ENCODE peak calls at places on chromosome 15, in seven cellular contexts. S is left ventricle myocardium inferior; V is stimulated activated naive CD8-positive, alpha-beta T cell treated with anti-CD3 and anti-CD28 coated beads, Interleukin-15, amount 100 ng/mL, for 72 hours; U is activated CD8-positive, alpha-beta T cell treated with anti-CD3 and anti-CD28 coated beads, Interleukin-2, amount 10 ng/mL, durations not matched to agents 7 days and 5 days; G is glutamatergic neuron; A is anterior cingulate cortex; E is HS-27A. I is an unnamed sample.

GRCh38 chr15:73982251-73982962 is 9.7 kb downstream of the STOML1 start:
- DNase-seq in S (peak; percentile 90), V (peak; percentile 57), U (peak; percentile 49), G (no peak), A (peak; percentile 58), E (peak; percentile 95), I (peak; percentile 93)

GRCh38 chr15:67967871-67968423 is 86.2 kb upstream of the PIAS1 start:
- DNase-seq in S (peak; percentile 82), V (no peak), U (no peak), G (peak; percentile 81), A (peak; percentile 60), E (peak; percentile 30), I (peak; percentile 48)

GRCh38 chr15:60362318-60363023 is 35.3 kb downstream of the ANXA2 start:
- DNase-seq in S (no peak), V (peak; percentile 50), U (peak; percentile 41), G (no peak), A (no peak), E (peak; percentile 93), I (no peak)

GRCh38 chr15:26075770-26076169 is 212.6 kb upstream of the ATP10A start:
- DNase-seq in S (no peak), V (no peak), U (no peak), G (no peak), A (no peak), E (no peak), I (no peak)

GRCh38 chr15:63920504-63921178 is 86.9 kb upstream of the HERC1 start:
- DNase-seq in S (no peak), V (no peak), U (no peak), G (no peak), A (no peak), E (no peak), I (no peak)

GRCh38 chr15:40323953-40324937 is 753 bp downstream of the INAFM2 start:
- DNase-seq in S (no peak), V (peak; percentile 37), U (peak; percentile 46), G (peak; percentile 48), A (no peak), E (no peak), I (no peak)

GRCh38 chr15:85354432-85354831 is 26.0 kb upstream of the AKAP13 start:
- DNase-seq in S (no peak), V (no peak), U (no peak), G (no peak), A (no peak), E (peak; percentile 63), I (peak; percentile 61)

GRCh38 chr15:40320931-40321371 is 2.5 kb upstream of the INAFM2 start:
- DNase-seq in S (no peak), V (peak; percentile 61), U (peak; percentile 75), G (peak; percentile 42), A (peak; percentile 44), E (no peak), I (peak; percentile 60)

GRCh38 chr15:80861776-80862175 is 82.6 kb downstream of the CEMIP start:
- DNase-seq in S (peak; percentile 27), V (no peak), U (no peak), G (no peak), A (no peak), E (no peak), I (no peak)

GRCh38 chr15:77871838-77872371 is 205.6 kb downstream of the TBC1D2B start:
- DNase-seq in S (no peak), V (no peak), U (no peak), G (peak; percentile 52), A (no peak), E (no peak), I (no peak)

GRCh38 chr15:38646716-38647115 is 82.1 kb upstream of the RASGRP1 start:
- DNase-seq in S (no peak), V (no peak), U (no peak), G (no peak), A (no peak), E (no peak), I (no peak)

GRCh38 chr15:89825264-89825940 is 10.8 kb upstream of the ANPEP start:
- DNase-seq in S (no peak), V (no peak), U (no peak), G (no peak), A (no peak), E (no peak), I (no peak)

GRCh38 chr15:92670625-92671024 is 15.1 kb upstream of the FAM174B start:
- DNase-seq in S (no peak), V (no peak), U (no peak), G (no peak), A (no peak), E (no peak), I (no peak)

GRCh38 chr15:60649845-60650548 is 171.1 kb upstream of the ICE2 start:
- DNase-seq in S (no peak), V (peak; percentile 56), U (peak; percentile 66), G (no peak), A (no peak), E (no peak), I (no peak)

GRCh38 chr15:80233511-80234080 is 18.4 kb downstream of the CTXND1 start:
- DNase-seq in S (no peak), V (no peak), U (no peak), G (no peak), A (no peak), E (no peak), I (no peak)

GRCh38 chr15:58856090-58856489 is 77.4 kb downstream of the SLTM start:
- DNase-seq in S (no peak), V (no peak), U (no peak), G (no peak), A (no peak), E (peak; percentile 17), I (peak; percentile 29)

GRCh38 chr15:78004919-78005634 is 72.4 kb downstream of the TBC1D2B start:
- DNase-seq in S (peak; percentile 83), V (no peak), U (no peak), G (no peak), A (peak; percentile 72), E (no peak), I (no peak)

GRCh38 chr15:62060116-62060895 is at the start of gene VPS13C:
- DNase-seq in S (peak; percentile 93), V (peak; percentile 94), U (peak; percentile 93), G (peak; percentile 94), A (peak; percentile 87), E (peak; percentile 91), I (peak; percentile 93)

GRCh38 chr15:31101262-31102048 is at the start of gene TRPM1:
- DNase-seq in S (no peak), V (no peak), U (no peak), G (no peak), A (no peak), E (no peak), I (no peak)

GRCh38 chr15:69827751-69828150 is 270.0 kb downstream of the TLE3 start:
- DNase-seq in S (no peak), V (no peak), U (no peak), G (no peak), A (no peak), E (no peak), I (no peak)

GRCh38 chr15:98413973-98414546 is 234.3 kb upstream of the IGF1R start:
- DNase-seq in S (peak; percentile 28), V (no peak), U (no peak), G (no peak), A (no peak), E (no peak), I (no peak)

GRCh38 chr15:81024265-81024875 is 23.6 kb downstream of the TLNRD1 start:
- DNase-seq in S (no peak), V (no peak), U (no peak), G (no peak), A (no peak), E (no peak), I (no peak)

GRCh38 chr15:31269961-31270575 is 56.6 kb upstream of the KLF13 start:
- DNase-seq in S (no peak), V (no peak), U (peak; percentile 17), G (no peak), A (no peak), E (no peak), I (no peak)

I was measured in ACHN.